ENCODE peak calls at places on chromosomes 2 and 18, in nine cellular contexts. H is T-helper 1 cell, F is foreskin melanocyte, K is GM03348, G is B cell, M is lower lobe of right lung, W is SK-N-SH, X is left ventricle myocardium superior, L is LoVo. Q is an unnamed sample.

GRCh38 chr2:240351826-240352426 is 83.5 kb upstream of the GPC1 start:
- DNase-seq in H (no peak), F (no peak), K (no peak), G (no peak), M (no peak), W (peak), X (peak), L (no peak), Q (peak)

GRCh38 chr2:24855703-24856102 is 62.5 kb downstream of the CENPO start:
- DNase-seq in H (no peak), F (no peak), K (peak), G (no peak), M (no peak), W (no peak), X (peak), L (no peak), Q (no peak)

GRCh38 chr2:196225213-196225612 is 53.8 kb upstream of the STK17B start:
- DNase-seq in H (no peak), F (no peak), K (peak), G (no peak), M (no peak), W (no peak), X (no peak), L (no peak), Q (no peak)

GRCh38 chr18:44423826-44424225 is 256.9 kb upstream of the SETBP1 start:
- DNase-seq in H (no peak), F (no peak), K (no peak), G (no peak), M (no peak), W (no peak), X (no peak), L (no peak), Q (no peak)

GRCh38 chr18:34710430-34711386 is 610 bp downstream of the DTNA start:
- DNase-seq in H (no peak), F (peak), K (peak), G (no peak), M (no peak), W (peak), X (no peak), L (no peak), Q (no peak)

GRCh38 chr2:200498316-200498715 is 11.6 kb downstream of the KCTD18 start:
- DNase-seq in H (no peak), F (no peak), K (peak), G (no peak), M (no peak), W (no peak), X (no peak), L (no peak), Q (no peak)

GRCh38 chr18:67669993-67670671 is 153.6 kb upstream of the DSEL start:
- DNase-seq in H (no peak), F (no peak), K (peak), G (no peak), M (no peak), W (no peak), X (no peak), L (no peak), Q (no peak)

GRCh38 chr2:239939736-239940483 is 85.2 kb downstream of the NDUFA10 start:
- DNase-seq in H (no peak), F (no peak), K (no peak), G (no peak), M (peak), W (no peak), X (peak), L (no peak), Q (peak)

GRCh38 chr2:69988086-69988635 is 26.7 kb upstream of the ASPRV1 start:
- DNase-seq in H (no peak), F (no peak), K (no peak), G (no peak), M (no peak), W (no peak), X (no peak), L (no peak), Q (no peak)

GRCh38 chr18:3667255-3668137 is 217.5 kb downstream of the TGIF1 start:
- DNase-seq in H (no peak), F (no peak), K (no peak), G (no peak), M (no peak), W (no peak), X (no peak), L (no peak), Q (no peak)

GRCh38 chr18:47772374-47773248 is 157.8 kb downstream of the SMAD2 start:
- DNase-seq in H (no peak), F (peak), K (peak), G (peak), M (peak), W (no peak), X (peak), L (peak), Q (no peak)

GRCh38 chr2:33214436-33214835 is 262.0 kb upstream of the RASGRP3 start:
- DNase-seq in H (no peak), F (no peak), K (no peak), G (no peak), M (no peak), W (no peak), X (no peak), L (no peak), Q (no peak)

GRCh38 chr18:46060359-46060841 is 11.7 kb downstream of the PSTPIP2 start:
- DNase-seq in H (no peak), F (no peak), K (no peak), G (no peak), M (no peak), W (no peak), X (no peak), L (no peak), Q (no peak)

GRCh38 chr2:9179572-9180201 is 26.9 kb upstream of the ASAP2 start:
- DNase-seq in H (no peak), F (no peak), K (peak), G (no peak), M (no peak), W (no peak), X (peak), L (peak), Q (peak)

GRCh38 chr2:44852594-44852993 is 88.9 kb upstream of the SIX3 start:
- DNase-seq in H (no peak), F (no peak), K (no peak), G (no peak), M (no peak), W (no peak), X (no peak), L (no peak), Q (no peak)

GRCh38 chr2:159736048-159736447 is 23.7 kb downstream of the MARCHF7 start:
- DNase-seq in H (no peak), F (no peak), K (no peak), G (no peak), M (no peak), W (no peak), X (no peak), L (no peak), Q (no peak)

GRCh38 chr2:167844714-167845530 is 402.5 kb downstream of the STK39 start:
- DNase-seq in H (no peak), F (no peak), K (no peak), G (no peak), M (no peak), W (no peak), X (no peak), L (no peak), Q (no peak)

GRCh38 chr2:15092691-15093090 is 460.2 kb downstream of the LRATD1 start:
- DNase-seq in H (no peak), F (no peak), K (no peak), G (no peak), M (no peak), W (no peak), X (no peak), L (no peak), Q (no peak)

GRCh38 chr18:62876106-62876505 is 160.8 kb downstream of the PHLPP1 start:
- DNase-seq in H (no peak), F (no peak), K (no peak), G (no peak), M (no peak), W (no peak), X (no peak), L (peak), Q (no peak)

GRCh38 chr18:11570770-11571169 is 38.6 kb upstream of the SLC35G4 start:
- DNase-seq in H (no peak), F (no peak), K (peak), G (no peak), M (no peak), W (no peak), X (no peak), L (no peak), Q (no peak)

GRCh38 chr18:75009296-75009695 is 199.6 kb downstream of the PTGR3 start:
- DNase-seq in H (no peak), F (no peak), K (no peak), G (no peak), M (no peak), W (no peak), X (no peak), L (no peak), Q (no peak)

GRCh38 chr18:79899609-79900435 is 51.6 kb downstream of the SLC66A2 start:
- DNase-seq in H (no peak), F (no peak), K (peak), G (no peak), M (no peak), W (no peak), X (no peak), L (no peak), Q (peak)

GRCh38 chr2:162103443-162104009 is 29.5 kb upstream of the DPP4 start:
- DNase-seq in H (no peak), F (no peak), K (no peak), G (no peak), M (no peak), W (no peak), X (no peak), L (no peak), Q (no peak)

GRCh38 chr2:134281815-134282419 is 28.0 kb downstream of the MGAT5 start:
- DNase-seq in H (no peak), F (no peak), K (no peak), G (no peak), M (no peak), W (no peak), X (no peak), L (no peak), Q (no peak)